ENCODE peak calls at places on chromosome 14, in four cellular contexts. F, U, C and H are unnamed samples.
A peak's percentile ranks its signal among the peaks of the same experiment; 100 is the strongest.

GRCh38 chr14:77061630-77062029 is 33.1 kb upstream of the IRF2BPL start:
- DNase-seq in F (no peak), U (no peak), C (no peak), H (no peak)

GRCh38 chr14:88518592-88519512 is 36.0 kb downstream of the PTPN21 start:
- DNase-seq in U (no peak), F (no peak), C (peak; percentile 65), H (no peak)

GRCh38 chr14:42224053-42224888 is 617.6 kb downstream of the LRFN5 start:
- DNase-seq in C (peak; percentile 66), U (no peak), F (peak; percentile 1), H (no peak)

GRCh38 chr14:60093606-60094005 is 1.9 kb downstream of the PCNX4 start:
- DNase-seq in U (no peak), C (no peak), F (no peak), H (no peak)

GRCh38 chr14:22112004-22112403 is 438.4 kb upstream of the OR4E1 start:
- DNase-seq in U (no peak), C (peak; percentile 27), F (peak; percentile 36), H (no peak)

GRCh38 chr14:74246561-74246960 is 7.3 kb downstream of the VSX2 start:
- DNase-seq in U (no peak), F (no peak), C (no peak), H (no peak)

GRCh38 chr14:59249029-59249428 is 60.6 kb downstream of the DAAM1 start:
- DNase-seq in C (peak; percentile 33), F (no peak), U (no peak), H (no peak)

GRCh38 chr14:30330452-30330851 is 228.5 kb upstream of the G2E3 start:
- DNase-seq in F (no peak), U (no peak), C (peak; percentile 22), H (no peak)